ENCODE peak calls at places on chromosomes 16 and 17, in five cellular contexts. One of them, this sample, is unnamed.
A peak's percentile ranks its signal among the peaks of the same experiment; 100 is the strongest.

GRCh38 chr17:56777859-56778258 is 55.9 kb downstream of the C17orf67 start:
- DNase-seq in A549: no peak
- DNase-seq in GM12878: no peak
- DNase-seq in K562: no peak
- DNase-seq in HepG2: no peak
- DNase-seq in this sample: no peak

GRCh38 chr16:4882633-4883285 is 35.5 kb downstream of the UBN1 start:
- DNase-seq in A549: no peak
- DNase-seq in GM12878: no peak
- DNase-seq in K562: no peak
- DNase-seq in HepG2: no peak
- DNase-seq in this sample: no peak

GRCh38 chr16:66800856-66801255 is 528 bp downstream of the TERB1 start:
- DNase-seq in A549: no peak
- DNase-seq in GM12878: no peak
- DNase-seq in K562: no peak
- DNase-seq in HepG2: no peak
- DNase-seq in this sample: no peak

GRCh38 chr16:12329246-12329995 is 352.9 kb downstream of the SNX29 start:
- DNase-seq in A549: no peak
- DNase-seq in GM12878: no peak
- DNase-seq in K562: no peak
- DNase-seq in HepG2: no peak
- DNase-seq in this sample: no peak

GRCh38 chr16:50741225-50741807 is 570 bp upstream of the CYLD start:
- DNase-seq in A549: no peak
- DNase-seq in GM12878: no peak
- DNase-seq in K562: no peak
- DNase-seq in HepG2: no peak
- DNase-seq in this sample: no peak

GRCh38 chr17:46857600-46857999 is 6.2 kb downstream of the WNT9B start:
- DNase-seq in A549: no peak
- DNase-seq in GM12878: no peak
- DNase-seq in K562: no peak
- DNase-seq in HepG2: no peak
- DNase-seq in this sample: no peak

GRCh38 chr17:9842057-9842758 is 16.5 kb downstream of the GLP2R start:
- DNase-seq in A549: peak; percentile 65
- DNase-seq in GM12878: no peak
- DNase-seq in K562: no peak
- DNase-seq in HepG2: peak; percentile 13
- DNase-seq in this sample: no peak

GRCh38 chr17:542943-543342 is 171.7 kb downstream of the VPS53 start:
- DNase-seq in A549: no peak
- DNase-seq in GM12878: peak; percentile 13
- DNase-seq in K562: no peak
- DNase-seq in HepG2: no peak
- DNase-seq in this sample: no peak

GRCh38 chr16:49959552-49960277 is 65.3 kb upstream of the CNEP1R1 start:
- DNase-seq in A549: no peak
- DNase-seq in GM12878: no peak
- DNase-seq in K562: no peak
- DNase-seq in HepG2: no peak
- DNase-seq in this sample: no peak

GRCh38 chr17:59853168-59853918 is 39.4 kb downstream of the TUBD1 start:
- DNase-seq in A549: peak; percentile 86
- DNase-seq in GM12878: no peak
- DNase-seq in K562: peak; percentile 58
- DNase-seq in HepG2: peak; percentile 99
- DNase-seq in this sample: peak; percentile 40

GRCh38 chr16:15765880-15766279 is 90.9 kb downstream of the MYH11 start:
- DNase-seq in A549: peak; percentile 69
- DNase-seq in GM12878: peak; percentile 74
- DNase-seq in K562: peak; percentile 45
- DNase-seq in HepG2: peak; percentile 73
- DNase-seq in this sample: peak; percentile 84

DNA sequence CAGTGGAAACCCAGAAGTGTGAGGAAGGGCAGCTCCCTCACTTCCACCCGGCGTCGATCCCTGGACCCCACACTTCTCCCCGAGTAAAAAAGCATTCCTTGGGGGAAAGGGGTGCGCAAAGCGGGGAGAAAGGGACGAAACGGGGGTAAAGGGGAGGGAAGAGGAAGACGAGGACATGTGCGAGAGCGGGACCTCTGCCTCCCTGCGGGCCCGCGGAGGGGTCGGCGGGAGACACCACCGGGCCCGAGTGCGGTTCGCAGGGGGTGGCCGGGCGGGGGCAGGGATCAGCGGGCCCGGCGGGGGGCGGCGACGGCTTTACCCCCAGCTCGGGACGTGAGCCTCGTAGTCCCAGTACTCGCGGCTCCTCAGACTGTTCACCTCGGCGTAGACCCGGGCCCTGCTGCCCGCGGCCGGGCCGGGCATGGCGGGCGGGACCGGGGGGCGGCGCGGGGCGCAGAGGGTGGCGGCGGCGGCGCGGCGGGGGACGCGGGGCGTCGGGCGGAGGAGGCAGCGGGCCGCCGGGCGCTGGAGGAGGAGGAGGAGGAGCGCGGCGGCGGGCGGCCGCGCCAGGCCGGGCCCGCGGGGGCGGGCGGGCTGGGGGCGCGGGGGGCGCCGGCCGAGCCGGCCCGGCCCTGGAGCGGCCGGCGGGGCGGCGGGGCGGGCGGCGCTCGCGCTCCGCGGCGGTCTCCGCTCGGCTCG is 443 bp downstream of the CSNK2A2 start:
- DNase-seq in A549: no peak
- DNase-seq in GM12878: no peak
- DNase-seq in K562: peak; percentile 72
- DNase-seq in HepG2: no peak
- DNase-seq in this sample: peak; percentile 39
- TF ChIP-seq POLR2A in A549: no peak
- TF ChIP-seq POLR2A in GM12878: peak; percentile 14
- TF ChIP-seq POLR2A in K562: no peak
- TF ChIP-seq POLR2A in HepG2: no peak
- TF ChIP-seq POLR2A in this sample: no peak

DNA sequence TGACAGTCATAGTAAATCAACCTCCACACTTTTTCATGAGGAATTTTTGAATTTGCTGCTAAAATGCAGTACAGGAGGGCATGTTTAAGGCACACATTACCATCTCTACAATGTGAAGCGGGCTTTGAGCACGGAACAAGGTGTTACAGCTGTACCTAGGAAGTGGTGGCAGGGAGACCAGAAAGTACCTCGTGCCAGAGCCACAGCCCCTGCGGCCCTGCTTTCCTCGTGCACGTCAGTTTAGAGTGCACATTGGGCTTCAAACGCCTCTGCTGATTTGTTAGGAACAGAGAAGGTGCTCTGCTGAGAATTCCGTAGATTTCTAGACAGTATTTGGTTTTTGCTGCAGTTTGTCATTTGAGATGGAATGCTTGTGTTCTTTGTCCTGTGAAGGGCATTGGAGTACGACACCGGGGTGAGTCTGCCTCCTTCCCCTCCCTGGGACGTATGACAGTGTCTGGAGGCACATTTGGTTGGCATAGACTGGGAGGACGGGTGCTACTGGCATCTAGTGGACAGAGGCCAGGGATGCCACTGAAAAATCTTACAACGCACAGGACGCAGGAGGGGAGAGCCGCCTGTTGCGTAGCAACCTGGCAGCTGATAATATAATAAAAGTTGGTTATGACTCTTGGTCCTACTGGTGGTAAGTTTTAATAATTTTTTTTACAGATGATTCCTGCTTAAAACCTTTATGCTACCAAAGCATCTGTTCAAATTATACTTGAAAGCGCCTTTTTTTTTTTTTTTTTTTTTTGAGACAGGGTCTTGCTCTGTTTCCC is 9.1 kb downstream of the FOXK2 start:
- DNase-seq in A549: peak; percentile 82
- DNase-seq in GM12878: no peak
- DNase-seq in K562: no peak
- DNase-seq in HepG2: no peak
- DNase-seq in this sample: peak; percentile 42
- TF ChIP-seq MYC in A549: no peak
- TF ChIP-seq MYC in GM12878: no peak
- TF ChIP-seq MYC in K562: no peak
- TF ChIP-seq MYC in HepG2: no peak
- TF ChIP-seq MYC in this sample: no peak

GRCh38 chr17:77592503-77592902 is 366.0 kb upstream of the TNRC6C start:
- DNase-seq in A549: no peak
- DNase-seq in GM12878: no peak
- DNase-seq in K562: no peak
- DNase-seq in HepG2: no peak
- DNase-seq in this sample: no peak

GRCh38 chr17:77597421-77598240 is 360.9 kb upstream of the TNRC6C start:
- DNase-seq in A549: no peak
- DNase-seq in GM12878: no peak
- DNase-seq in K562: no peak
- DNase-seq in HepG2: no peak
- DNase-seq in this sample: no peak

GRCh38 chr17:77593081-77593480 is 365.4 kb upstream of the TNRC6C start:
- DNase-seq in A549: no peak
- DNase-seq in GM12878: no peak
- DNase-seq in K562: no peak
- DNase-seq in HepG2: no peak
- DNase-seq in this sample: no peak

GRCh38 chr17:77596491-77597420 is 361.7 kb upstream of the TNRC6C start:
- DNase-seq in A549: no peak
- DNase-seq in GM12878: no peak
- DNase-seq in K562: no peak
- DNase-seq in HepG2: no peak
- DNase-seq in this sample: no peak

GRCh38 chr17:77594416-77595209 is 363.9 kb upstream of the TNRC6C start:
- DNase-seq in A549: no peak
- DNase-seq in GM12878: no peak
- DNase-seq in K562: no peak
- DNase-seq in HepG2: no peak
- DNase-seq in this sample: no peak
- TF ChIP-seq POLR2A in A549: no peak
- TF ChIP-seq POLR2A in GM12878: no peak
- TF ChIP-seq POLR2A in K562: no peak
- TF ChIP-seq POLR2A in HepG2: no peak
- TF ChIP-seq POLR2A in this sample: no peak

DNA sequence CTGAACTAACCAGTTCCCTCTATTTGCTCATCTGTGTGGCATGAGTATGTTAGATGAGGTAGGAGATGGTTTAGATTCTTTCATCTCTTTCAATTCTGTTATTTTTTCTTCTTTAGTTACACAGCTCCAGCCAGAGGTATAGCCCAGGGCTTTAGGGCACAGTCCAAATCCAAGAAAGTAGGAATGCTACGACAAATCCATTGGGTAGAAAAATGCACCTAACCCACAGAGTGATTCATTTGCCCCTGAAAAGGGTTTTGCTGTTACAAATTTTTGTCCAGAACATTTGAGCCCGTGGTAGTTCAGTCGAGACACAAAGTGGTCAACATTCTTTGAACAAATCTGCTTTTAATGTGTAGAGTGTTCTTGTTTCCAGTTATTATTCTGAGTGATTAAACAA is 250.7 kb downstream of the HS3ST3A1 start:
- DNase-seq in A549: no peak
- DNase-seq in GM12878: no peak
- DNase-seq in K562: no peak
- DNase-seq in HepG2: no peak
- DNase-seq in this sample: no peak
- TF ChIP-seq MYC in A549: no peak
- TF ChIP-seq MYC in GM12878: no peak
- TF ChIP-seq MYC in K562: no peak
- TF ChIP-seq MYC in HepG2: no peak
- TF ChIP-seq MYC in this sample: no peak

DNA sequence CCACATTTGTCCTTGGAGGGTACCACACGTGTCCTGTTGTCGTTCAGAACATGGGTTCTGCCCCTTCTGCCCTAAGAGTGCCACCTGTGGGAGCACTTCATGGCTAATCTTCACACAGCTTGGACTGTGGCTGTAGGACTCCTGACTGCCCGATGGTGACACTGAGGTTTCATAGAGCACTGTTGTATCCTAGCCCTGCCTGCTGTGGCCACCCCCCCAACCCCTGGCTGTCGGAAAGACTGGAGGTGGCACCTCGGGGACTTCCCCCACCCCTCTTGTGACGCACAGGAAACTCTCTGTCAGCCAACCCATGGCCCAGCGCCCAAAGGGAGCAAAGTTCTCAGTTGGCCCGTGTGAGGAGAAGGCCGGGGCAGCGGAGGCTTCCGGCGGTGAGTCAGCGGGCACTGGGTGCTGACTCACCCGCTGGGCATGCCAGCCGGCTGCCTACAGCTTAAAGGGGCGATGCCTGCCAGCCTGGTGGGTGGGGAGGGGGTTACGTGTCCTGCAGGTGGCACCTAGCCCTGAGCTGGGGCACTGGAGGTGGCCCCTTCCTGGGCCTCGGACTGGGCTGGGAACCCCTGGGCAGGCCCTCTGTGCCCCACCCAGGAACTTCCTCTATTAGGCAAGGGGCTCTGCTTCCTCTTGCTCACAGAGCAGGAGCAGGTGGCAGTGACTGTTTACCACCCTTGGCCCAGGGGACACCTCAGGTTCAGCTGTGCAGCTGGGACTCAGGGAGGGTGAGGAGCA is 3.4 kb downstream of the MAP2K3 start:
- DNase-seq in A549: peak; percentile 91
- DNase-seq in GM12878: peak; percentile 83
- DNase-seq in K562: no peak
- DNase-seq in HepG2: peak; percentile 97
- DNase-seq in this sample: peak; percentile 99
- TF ChIP-seq POLR2A in A549: no peak
- TF ChIP-seq POLR2A in GM12878: peak; percentile 74
- TF ChIP-seq POLR2A in K562: no peak
- TF ChIP-seq POLR2A in HepG2: peak; percentile 69
- TF ChIP-seq POLR2A in this sample: peak; percentile 20